ENCODE peak calls at places on chromosomes 12 and 14, in four cellular contexts. P is HepG2, A is thyroid gland, R is GM23248. M is an unnamed sample. For H3K4me1, the result is how much of the 10 kb centered on the place peaks cover.

GRCh38 chr12:58528266-58528665 is 392.0 kb downstream of the LRIG3 start:
- DNase-seq in P (no peak), A (no peak), R (no peak), M (no peak)

GRCh38 chr14:53881161-53881846 is 75.3 kb downstream of the BMP4 start:
- DNase-seq in R (no peak), A (no peak), P (peak), M (no peak)

GRCh38 chr12:67741234-67741633 is 92.7 kb downstream of the DYRK2 start:
- DNase-seq in P (no peak), A (no peak), R (no peak), M (no peak)

GRCh38 chr12:25811656-25812126 is 146.8 kb upstream of the RASSF8 start:
- DNase-seq in A (no peak), P (no peak), R (peak), M (peak)

GRCh38 chr12:23230899-23231298 is 605.9 kb downstream of the ETNK1 start:
- DNase-seq in A (no peak), P (no peak), R (no peak), M (no peak)

GRCh38 chr12:108629156-108629555 is 4.5 kb downstream of the SELPLG start:
- DNase-seq in R (no peak), P (no peak), A (no peak), M (no peak)

GRCh38 chr14:87615050-87615449 is 377.9 kb downstream of the GALC start:
- DNase-seq in R (no peak), P (no peak), A (no peak), M (no peak)

GRCh38 chr12:32309811-32310755 is 89.3 kb upstream of the FGD4 start:
- DNase-seq in P (no peak), A (no peak), R (no peak), M (peak)

GRCh38 chr14:31084385-31084784 is 58.2 kb upstream of the STRN3 start:
- DNase-seq in A (peak), P (peak), R (no peak), M (no peak)

GRCh38 chr14:106268013-106268727 is 741.8 kb downstream of the TMEM121 start:
- DNase-seq in A (no peak), R (no peak), P (no peak), M (peak)

GRCh38 chr14:92323031-92323915 is at the start of gene SLC24A4:
- DNase-seq in P (no peak), A (no peak), R (peak), M (peak)

GRCh38 chr14:55802986-55803431 is 223.0 kb downstream of the KTN1 start:
- DNase-seq in A (no peak), P (peak), R (peak), M (no peak)

GRCh38 chr12:88624911-88625310 is 44.6 kb upstream of the KITLG start:
- DNase-seq in R (peak), P (no peak), A (no peak), M (no peak)

GRCh38 chr12:46516933-46517578 is 144.5 kb upstream of the SLC38A2 start:
- DNase-seq in R (no peak), P (no peak), A (no peak), M (no peak)

GRCh38 chr14:105055736-105056302 is 9.4 kb downstream of the GPR132 start:
- DNase-seq in A (no peak), P (no peak), R (no peak), M (no peak)

GRCh38 chr12:127928615-127929014 is 338.4 kb upstream of the TMEM132C start:
- DNase-seq in P (no peak), R (peak), A (no peak), M (no peak)

GRCh38 chr12:121033625-121034349 is 5.3 kb downstream of the OASL start:
- DNase-seq in A (peak), R (peak), P (no peak), M (peak)
- H3K4me1 ChIP-seq in A (under half), R (under half), P (under half), M (under half)

DNA sequence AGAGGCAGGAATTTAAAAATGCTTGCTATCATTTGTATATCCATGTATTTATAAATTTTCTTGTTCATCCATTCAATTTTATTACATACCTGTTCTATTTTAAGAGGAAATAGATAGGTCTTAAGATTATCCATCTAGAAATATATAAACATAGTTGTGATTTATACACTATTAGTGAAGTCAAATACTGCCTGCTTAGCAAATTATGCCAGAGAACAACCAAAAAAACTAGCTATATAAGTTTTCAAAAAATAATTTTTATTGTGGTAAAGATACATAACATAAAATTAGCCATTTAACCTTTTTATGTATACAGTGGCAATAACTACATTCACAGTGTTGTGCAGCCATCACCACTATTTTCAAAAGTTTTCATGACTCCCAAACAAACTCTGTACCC is 237.3 kb downstream of the NPAS3 start:
- DNase-seq in A (no peak), P (no peak), R (no peak), M (no peak)
- H3K27ac ChIP-seq in A (no peak), P (no peak), R (no peak), M (no peak)

DNA sequence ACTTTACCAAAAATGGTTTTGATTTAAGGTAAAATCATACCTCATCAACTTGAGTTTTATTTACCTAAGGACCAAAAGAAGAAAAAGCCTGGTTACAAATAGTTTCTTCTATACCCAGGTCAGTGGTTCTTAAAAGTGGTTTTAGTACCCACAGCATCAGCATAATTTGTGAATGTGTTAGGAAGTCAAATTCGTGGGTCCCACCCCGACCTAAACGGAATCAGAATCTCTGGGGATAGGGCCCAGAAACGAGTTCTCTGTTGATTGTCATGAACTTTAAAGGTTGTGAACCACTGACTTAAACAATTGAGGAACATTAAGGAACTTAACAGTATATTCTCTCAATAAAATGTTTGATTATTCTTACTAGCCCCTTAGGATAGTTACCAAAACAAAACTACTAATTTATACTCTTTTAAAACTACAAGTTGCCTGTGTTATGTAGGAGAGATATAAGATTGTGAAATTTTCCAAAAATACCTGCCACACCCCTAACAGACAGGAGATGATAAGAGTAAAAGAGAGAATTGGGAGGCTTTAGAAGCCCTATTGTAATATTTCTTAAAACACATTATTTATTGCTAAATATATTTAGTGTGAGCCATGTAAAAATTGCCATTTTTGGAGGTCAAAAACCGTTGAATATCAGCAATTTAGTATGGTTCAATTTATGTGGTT is 669 bp upstream of the SLC25A21 start:
- DNase-seq in P (no peak), R (no peak), A (no peak), M (no peak)
- H3K4me3 ChIP-seq in P (peak), R (peak), A (no peak), M (peak)

GRCh38 chr12:120438495-120439198 is 734 bp downstream of the COX6A1 start:
- DNase-seq in P (no peak), A (no peak), R (peak), M (no peak)
- H3K4me1 ChIP-seq in P (under half), A (under half), R (under half), M (under half)

GRCh38 chr14:48384786-48385185 is 709.4 kb upstream of the MDGA2 start:
- DNase-seq in R (no peak), P (no peak), A (no peak), M (no peak)

GRCh38 chr14:48382961-48383360 is 707.6 kb upstream of the MDGA2 start:
- DNase-seq in P (no peak), A (no peak), R (no peak), M (no peak)
- H3K27ac ChIP-seq in P (no peak), A (no peak), R (no peak), M (no peak)

GRCh38 chr12:78085562-78086182 is 255.0 kb downstream of the NAV3 start:
- DNase-seq in R (peak), A (no peak), P (no peak), M (peak)
- H3K4me3 ChIP-seq in R (peak), A (no peak), P (no peak), M (no peak)

GRCh38 chr12:124456133-124456651 is 111.2 kb downstream of the NCOR2 start:
- DNase-seq in P (no peak), A (no peak), R (no peak), M (no peak)

GRCh38 chr12:124456652-124457152 is 110.7 kb downstream of the NCOR2 start:
- DNase-seq in R (no peak), A (no peak), P (no peak), M (no peak)

GRCh38 chr12:124454352-124454725 is 113.1 kb downstream of the NCOR2 start:
- DNase-seq in P (no peak), A (no peak), R (no peak), M (no peak)

GRCh38 chr12:124454735-124455134 is 112.7 kb downstream of the NCOR2 start:
- DNase-seq in A (no peak), P (no peak), R (peak), M (no peak)

DNA sequence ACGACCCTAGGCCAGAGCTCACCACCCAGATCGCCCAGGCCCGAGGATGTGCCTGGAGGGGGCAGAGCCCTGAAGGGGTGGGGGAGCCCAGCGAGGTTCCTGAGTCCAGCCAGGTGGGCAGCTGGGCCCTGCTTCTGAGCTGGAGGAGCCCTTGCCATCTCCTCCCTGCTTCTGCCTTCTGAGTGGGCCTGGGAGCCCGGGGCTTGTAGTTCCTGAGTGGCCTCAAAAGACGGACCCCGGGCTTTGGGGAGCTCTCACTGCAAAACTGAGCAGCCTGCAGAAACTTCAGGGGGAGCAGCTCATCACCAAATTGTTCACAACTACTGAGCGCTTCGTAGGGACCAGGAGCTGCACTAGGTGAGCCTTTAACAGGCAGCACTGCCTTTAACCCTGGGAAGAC is 112.1 kb downstream of the NCOR2 start:
- DNase-seq in A (no peak), P (no peak), R (no peak), M (no peak)
- H3K4me1 ChIP-seq in A (under half), P (under half), R (under half), M (half or more)

DNA sequence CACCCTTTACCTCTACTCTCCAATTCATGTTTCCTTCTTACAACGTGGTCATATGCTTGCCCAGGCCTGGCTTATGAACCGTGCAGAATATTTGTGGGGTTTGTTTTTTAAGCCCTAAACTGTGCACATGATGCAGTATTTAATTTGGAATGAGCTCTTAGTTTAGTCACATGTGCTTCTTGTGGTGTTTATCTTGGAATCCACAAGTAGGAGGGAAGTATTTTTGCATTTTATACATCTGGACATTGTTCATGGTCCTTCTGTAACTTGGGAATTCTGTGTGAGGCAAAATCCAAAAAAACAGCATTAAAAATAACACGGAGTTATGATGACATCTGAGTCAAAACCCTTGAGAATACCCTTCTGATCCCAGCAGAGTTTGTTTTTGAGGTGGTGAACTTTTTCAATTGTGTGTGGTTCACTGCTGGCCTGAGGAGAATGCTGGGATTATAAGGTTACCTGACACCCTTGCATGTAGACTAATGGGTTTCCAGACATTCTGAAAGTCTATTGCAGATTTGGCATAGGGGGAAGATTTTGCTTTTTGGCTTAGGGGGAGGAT is 121.4 kb downstream of the RAD51B start:
- DNase-seq in P (no peak), A (peak), R (peak), M (no peak)
- H3K27ac ChIP-seq in P (peak), A (peak), R (peak), M (no peak)

GRCh38 chr12:64473176-64473575 is 21.3 kb downstream of the TBK1 start:
- DNase-seq in P (no peak), A (no peak), R (no peak), M (no peak)

GRCh38 chr12:64480148-64480547 is 28.2 kb downstream of the TBK1 start:
- DNase-seq in P (no peak), R (peak), A (no peak), M (no peak)

GRCh38 chr12:64478661-64479060 is 26.7 kb downstream of the TBK1 start:
- DNase-seq in P (no peak), A (no peak), R (peak), M (no peak)

GRCh38 chr12:64475518-64475917 is 23.6 kb downstream of the TBK1 start:
- DNase-seq in R (no peak), A (no peak), P (no peak), M (no peak)

GRCh38 chr12:64476844-64477243 is 24.9 kb downstream of the TBK1 start:
- DNase-seq in R (no peak), P (no peak), A (no peak), M (no peak)
- H3K4me3 ChIP-seq in R (no peak), P (no peak), A (no peak), M (no peak)

GRCh38 chr14:100246809-100247428 is 8.0 kb downstream of the YY1 start:
- DNase-seq in A (no peak), R (peak), P (peak), M (peak)
- H3K4me1 ChIP-seq in A (half or more), R (under half), P (half or more), M (under half)

M was measured in A673.